ENCODE peak calls at places on chromosomes 6 and 20, in four cellular contexts. N, E, Z and F are unnamed samples.

GRCh38 chr6:137870286-137870685 is 3.2 kb downstream of the TNFAIP3 start:
- DNase-seq in N (no peak), E (no peak), Z (no peak), F (no peak)

GRCh38 chr6:14543971-14544620 is 426.5 kb downstream of the CD83 start:
- DNase-seq in E (no peak), Z (no peak), N (no peak), F (no peak)

GRCh38 chr20:44916586-44916985 is 6.7 kb downstream of the PABPC1L start:
- DNase-seq in Z (no peak), N (no peak), E (no peak), F (no peak)

GRCh38 chr20:46893877-46894578 is 615 bp upstream of the EYA2 start:
- DNase-seq in E (no peak), N (no peak), Z (no peak), F (peak)

GRCh38 chr6:71977860-71978259 is 91.5 kb downstream of the RIMS1 start:
- DNase-seq in Z (no peak), N (no peak), E (no peak), F (no peak)

GRCh38 chr20:18224968-18225568 is 63.3 kb upstream of the ZNF133 start:
- DNase-seq in E (no peak), Z (peak), N (no peak), F (peak)

GRCh38 chr20:2004171-2004570 is 10.3 kb upstream of the PDYN start:
- DNase-seq in E (no peak), N (no peak), Z (no peak), F (no peak)

GRCh38 chr20:34986311-34987287 is 30.9 kb downstream of the MYH7B start:
- DNase-seq in N (no peak), Z (no peak), E (no peak), F (no peak)

GRCh38 chr20:41427833-41428232 is 61.2 kb upstream of the EMILIN3 start:
- DNase-seq in Z (no peak), E (no peak), N (no peak), F (no peak)

GRCh38 chr6:84618836-84619235 is 145.6 kb downstream of the TBX18 start:
- DNase-seq in N (no peak), E (peak), Z (peak), F (no peak)

GRCh38 chr20:63057133-63058117 is 50.7 kb upstream of the BHLHE23 start:
- DNase-seq in Z (no peak), N (no peak), E (no peak), F (no peak)

GRCh38 chr6:79719248-79719975 is 88.3 kb downstream of the SH3BGRL2 start:
- DNase-seq in N (no peak), Z (peak), E (no peak), F (no peak)

GRCh38 chr6:43746613-43747101 is 23.4 kb upstream of the VEGFA start:
- DNase-seq in E (no peak), Z (no peak), N (no peak), F (no peak)

GRCh38 chr6:168035098-168035660 is 37.7 kb downstream of the KIF25 start:
- DNase-seq in N (peak), Z (peak), E (peak), F (peak)

GRCh38 chr20:62762801-62763368 is 33.4 kb upstream of the MRGBP start:
- DNase-seq in N (no peak), Z (no peak), E (no peak), F (no peak)

GRCh38 chr6:150894935-150895686 is 29.6 kb downstream of the MTHFD1L start:
- DNase-seq in N (peak), Z (no peak), E (no peak), F (no peak)

GRCh38 chr6:114260810-114261209 is 82.0 kb downstream of the HS3ST5 start:
- DNase-seq in E (no peak), Z (no peak), N (no peak), F (no peak)

GRCh38 chr6:162562041-162562440 is 165.5 kb downstream of the PRKN start:
- DNase-seq in N (no peak), Z (no peak), E (no peak), F (no peak)

GRCh38 chr6:168383062-168383854 is 57.7 kb upstream of the SMOC2 start:
- DNase-seq in N (no peak), E (no peak), Z (no peak), F (no peak)

GRCh38 chr6:56244089-56244488 is 3.3 kb downstream of the COL21A1 start:
- DNase-seq in Z (no peak), E (no peak), N (no peak), F (no peak)

GRCh38 chr20:59808729-59809381 is 124.6 kb downstream of the SYCP2 start:
- DNase-seq in N (no peak), E (no peak), Z (no peak), F (no peak)

GRCh38 chr6:101114703-101115102 is 233.6 kb upstream of the ASCC3 start:
- DNase-seq in N (no peak), E (no peak), Z (no peak), F (no peak)

GRCh38 chr6:161226005-161226964 is 47.6 kb downstream of the AGPAT4 start:
- DNase-seq in Z (peak), E (no peak), N (peak), F (no peak)

GRCh38 chr6:122755901-122756300 is 23.6 kb upstream of the FABP7 start:
- DNase-seq in E (peak), N (no peak), Z (no peak), F (no peak)

GRCh38 chr20:41095110-41095969 is 42.0 kb upstream of the PLCG1 start:
- DNase-seq in E (peak), N (peak), Z (peak), F (peak)

GRCh38 chr6:101454106-101454676 is 60.7 kb downstream of the GRIK2 start:
- DNase-seq in E (no peak), Z (no peak), N (no peak), F (no peak)

GRCh38 chr6:2488578-2488977 is 243.2 kb upstream of the GMDS start:
- DNase-seq in N (no peak), E (no peak), Z (no peak), F (no peak)

GRCh38 chr6:79713701-79714322 is 82.7 kb downstream of the SH3BGRL2 start:
- DNase-seq in E (peak), N (peak), Z (peak), F (peak)

GRCh38 chr6:83185096-83185495 is 8.0 kb downstream of the PGM3 start:
- DNase-seq in N (no peak), Z (no peak), E (no peak), F (no peak)

GRCh38 chr6:2855061-2855519 is 13.4 kb upstream of the SERPINB1 start:
- DNase-seq in N (no peak), E (no peak), Z (peak), F (no peak)

GRCh38 chr6:164826831-164827468 is 482.5 kb downstream of the C6orf118 start:
- DNase-seq in Z (no peak), E (no peak), N (no peak), F (no peak)

GRCh38 chr20:62511915-62512610 is 36.3 kb upstream of the GATA5 start:
- DNase-seq in Z (no peak), E (no peak), N (no peak), F (no peak)

GRCh38 chr6:85406641-85407075 is 43.2 kb upstream of the NT5E start:
- DNase-seq in Z (no peak), N (no peak), E (no peak), F (no peak)

GRCh38 chr6:2763876-2764540 is 1.2 kb upstream of the WRNIP1 start:
- DNase-seq in N (no peak), Z (no peak), E (no peak), F (no peak)

GRCh38 chr20:34179636-34180360 is 61.4 kb upstream of the ASIP start:
- DNase-seq in E (no peak), N (no peak), Z (no peak), F (peak)

GRCh38 chr20:36091561-36092423 is 62.7 kb upstream of the EPB41L1 start:
- DNase-seq in Z (no peak), N (no peak), E (peak), F (no peak)

GRCh38 chr6:16712931-16713484 is 48.3 kb downstream of the ATXN1 start:
- DNase-seq in N (peak), E (no peak), Z (peak), F (no peak)

GRCh38 chr6:16712250-16712930 is 48.9 kb downstream of the ATXN1 start:
- DNase-seq in Z (peak), E (no peak), N (no peak), F (no peak)

GRCh38 chr6:16713597-16713996 is 47.7 kb downstream of the ATXN1 start:
- DNase-seq in E (no peak), Z (no peak), N (no peak), F (no peak)

GRCh38 chr6:16707101-16707783 is 54.0 kb downstream of the ATXN1 start:
- DNase-seq in E (no peak), Z (peak), N (no peak), F (no peak)

DNA sequence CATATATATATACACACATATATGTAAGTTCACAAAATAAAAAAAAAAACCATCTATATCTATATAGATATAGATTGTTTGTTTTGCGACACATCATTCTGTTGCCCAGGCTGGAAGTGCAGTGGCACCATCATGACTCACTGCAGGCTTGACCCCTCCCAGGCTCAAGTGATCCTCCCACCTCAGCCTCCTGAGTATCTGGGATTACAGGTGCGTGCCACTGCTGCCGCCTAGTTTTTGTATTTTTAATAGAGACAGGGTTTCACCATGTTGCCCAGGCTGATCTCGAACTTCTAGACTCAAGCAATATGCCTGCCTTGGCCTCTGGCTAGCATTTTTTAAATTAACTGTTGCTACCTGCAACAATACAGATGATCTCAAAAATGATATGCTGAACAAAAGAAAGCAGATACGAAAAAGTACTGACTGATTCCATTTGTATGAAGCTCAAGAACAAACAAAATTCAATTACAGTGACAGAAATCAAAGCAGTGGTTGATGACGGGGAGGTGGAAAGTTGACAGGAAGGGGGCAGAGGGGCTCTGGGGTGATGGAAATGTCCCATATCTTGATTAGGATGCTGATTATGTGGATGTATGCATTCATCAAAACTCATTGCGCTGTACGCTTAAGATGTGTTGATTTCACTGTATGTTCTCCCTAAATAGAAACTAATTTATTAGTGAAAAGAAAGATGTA is 49.6 kb downstream of the ATXN1 start:
- DNase-seq in N (no peak), Z (peak), E (no peak), F (peak)
- TF ChIP-seq CTCF in N (peak), Z (no peak), E (no peak), F (peak)

GRCh38 chr20:4809707-4810106 is 88.0 kb downstream of the PRND start:
- DNase-seq in Z (no peak), N (no peak), E (no peak), F (no peak)
- TF ChIP-seq JUN in Z (no peak), N (no peak), E (no peak), F (no peak)

GRCh38 chr20:48262396-48262795 is 477.1 kb upstream of the SULF2 start:
- DNase-seq in Z (no peak), N (no peak), E (no peak), F (no peak)
- TF ChIP-seq CTCF in Z (no peak), N (no peak), E (no peak), F (no peak)

DNA sequence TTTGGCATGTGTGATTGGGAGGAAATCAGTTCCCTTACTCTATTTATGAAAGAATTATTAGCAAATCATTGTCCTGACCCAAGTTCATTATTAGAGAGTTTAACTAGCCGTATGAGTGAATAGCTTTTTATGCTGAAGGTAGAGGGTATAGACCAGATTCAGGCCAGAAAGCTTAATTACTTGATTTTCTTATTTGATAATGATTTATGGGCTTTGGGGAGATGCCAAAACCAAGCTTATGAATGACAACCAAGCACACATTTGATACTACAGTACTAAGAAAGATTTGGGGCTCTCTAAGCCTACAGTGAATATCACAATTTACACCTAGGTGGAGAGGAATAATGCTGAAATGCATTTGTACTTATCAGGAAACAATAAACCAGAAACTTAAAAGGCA is 193.2 kb downstream of the ARHGAP18 start:
- DNase-seq in N (no peak), E (no peak), Z (no peak), F (no peak)
- TF ChIP-seq JUN in N (no peak), E (no peak), Z (no peak), F (no peak)